ENCODE peak calls at places on chromosomes 2 and 18, in seven cellular contexts. V, C, Q, G, I, Y and N are unnamed samples.

GRCh38 chr2:161484061-161484460 is 68.0 kb downstream of the TBR1 start:
- DNase-seq in I (no peak), C (no peak), Y (no peak), V (no peak), Q (no peak), G (no peak), N (no peak)

GRCh38 chr2:206241767-206242166 is 32.7 kb upstream of the ZDBF2 start:
- DNase-seq in I (no peak), Y (no peak), Q (no peak), C (no peak), G (no peak), V (no peak), N (no peak)

GRCh38 chr2:9343524-9343923 is 79.8 kb downstream of the ITGB1BP1 start:
- DNase-seq in G (no peak), Q (no peak), V (no peak), C (no peak), Y (no peak), I (no peak), N (no peak)

GRCh38 chr2:203682688-203683130 is 23.7 kb upstream of the CD28 start:
- DNase-seq in Q (no peak), V (peak; percentile 61), C (no peak), I (no peak), Y (no peak), G (no peak), N (no peak)

GRCh38 chr18:12092398-12093229 is 1.0 kb upstream of the ANKRD62 start:
- DNase-seq in I (peak; percentile 12), V (no peak), Q (no peak), G (peak; percentile 55), C (no peak), Y (peak; percentile 10), N (peak; percentile 55)

GRCh38 chr2:7430869-7431641 is 513.8 kb downstream of the RNF144A start:
- DNase-seq in C (no peak), Q (peak; percentile 11), V (no peak), I (no peak), G (no peak), Y (no peak), N (no peak)

GRCh38 chr2:236252521-236252920 is 11.7 kb downstream of the ASB18 start:
- DNase-seq in G (no peak), I (no peak), V (no peak), Y (no peak), C (no peak), Q (no peak), N (no peak)

GRCh38 chr2:65436169-65436824 is 3.9 kb upstream of the SPRED2 start:
- DNase-seq in G (peak; percentile 81), I (peak; percentile 73), V (peak; percentile 96), C (no peak), Y (peak; percentile 55), Q (peak; percentile 85), N (peak; percentile 88)

GRCh38 chr2:127932199-127932877 is 46.6 kb upstream of the AMMECR1L start:
- DNase-seq in G (peak; percentile 27), C (no peak), Y (no peak), Q (no peak), I (no peak), V (peak; percentile 84), N (no peak)

GRCh38 chr18:60358516-60358915 is 14.1 kb downstream of the MC4R start:
- DNase-seq in Q (no peak), G (no peak), C (no peak), I (no peak), V (peak; percentile 70), Y (no peak), N (no peak)

GRCh38 chr2:175366814-175367213 is 185.3 kb upstream of the ATP5MC3 start:
- DNase-seq in C (no peak), V (peak; percentile 43), Y (peak; percentile 65), G (peak; percentile 35), I (peak; percentile 30), Q (no peak), N (peak; percentile 72)

GRCh38 chr2:191249131-191249813 is 4.1 kb downstream of the MYO1B start:
- DNase-seq in G (no peak), C (no peak), Q (no peak), I (no peak), Y (no peak), V (peak; percentile 64), N (no peak)

GRCh38 chr2:109256921-109257320 is 127.9 kb downstream of the SH3RF3 start:
- DNase-seq in G (no peak), V (peak; percentile 54), Y (no peak), C (no peak), I (no peak), Q (no peak), N (no peak)

GRCh38 chr2:4246364-4247131 is 543.2 kb downstream of the DCDC2C start:
- DNase-seq in I (no peak), V (no peak), Q (no peak), G (no peak), Y (no peak), C (no peak), N (no peak)

GRCh38 chr2:36433311-36434217 is 78.0 kb downstream of the CRIM1 start:
- DNase-seq in V (peak; percentile 59), C (no peak), I (peak; percentile 27), Y (no peak), G (no peak), Q (no peak), N (no peak)

GRCh38 chr2:41926614-41927580 is 120.9 kb upstream of the PKDCC start:
- DNase-seq in V (no peak), C (no peak), Q (peak; percentile 89), G (no peak), Y (no peak), I (no peak), N (no peak)

GRCh38 chr2:163213699-163214098 is 375.1 kb upstream of the KCNH7 start:
- DNase-seq in I (no peak), C (no peak), Y (no peak), G (no peak), V (peak; percentile 68), Q (no peak), N (peak; percentile 79)

GRCh38 chr2:160293401-160293911 is 93.4 kb upstream of the ITGB6 start:
- DNase-seq in G (no peak), C (no peak), Y (no peak), I (no peak), Q (no peak), V (peak; percentile 94), N (no peak)

GRCh38 chr2:240107386-240107785 is 28.7 kb downstream of the COPS9 start:
- DNase-seq in C (no peak), G (no peak), I (no peak), V (no peak), Y (no peak), Q (no peak), N (no peak)

GRCh38 chr2:85737481-85737880 is 16.3 kb upstream of the ATOH8 start:
- DNase-seq in Y (no peak), I (no peak), V (peak; percentile 87), G (no peak), C (no peak), Q (peak; percentile 84), N (no peak)

GRCh38 chr2:120670371-120670770 is 65.3 kb upstream of the GLI2 start:
- DNase-seq in I (no peak), C (no peak), V (no peak), Y (no peak), Q (no peak), G (no peak), N (no peak)

GRCh38 chr2:197135806-197136205 is 174.8 kb downstream of the ANKRD44 start:
- DNase-seq in G (no peak), V (no peak), Y (no peak), Q (no peak), C (no peak), I (no peak), N (no peak)

GRCh38 chr2:9594361-9595063 is 36.3 kb downstream of the YWHAQ start:
- DNase-seq in G (no peak), Q (no peak), V (peak; percentile 91), C (no peak), Y (no peak), I (no peak), N (no peak)

GRCh38 chr2:118249531-118249930 is 161.3 kb downstream of the INSIG2 start:
- DNase-seq in C (no peak), G (no peak), Q (no peak), V (peak; percentile 8), I (no peak), Y (no peak), N (no peak)

GRCh38 chr2:218879881-218880748 is 537 bp upstream of the WNT10A start:
- DNase-seq in V (no peak), I (peak; percentile 65), G (no peak), C (peak; percentile 69), Q (no peak), Y (no peak), N (no peak)

GRCh38 chr2:181285116-181285515 is 172.1 kb upstream of the ITGA4 start:
- DNase-seq in G (no peak), V (no peak), Q (no peak), C (no peak), I (no peak), Y (no peak), N (no peak)

GRCh38 chr2:61272421-61273070 is 110.6 kb downstream of the C2orf74 start:
- DNase-seq in Y (no peak), Q (no peak), V (peak; percentile 20), C (no peak), I (no peak), G (no peak), N (peak; percentile 43)

GRCh38 chr2:142254057-142254456 is 123.2 kb upstream of the LRP1B start:
- DNase-seq in C (no peak), Y (no peak), I (no peak), G (no peak), Q (no peak), V (no peak), N (peak; percentile 18)

GRCh38 chr2:2793925-2794324 is 462.9 kb upstream of the MYT1L start:
- DNase-seq in V (no peak), Y (no peak), I (no peak), G (no peak), C (no peak), Q (no peak), N (no peak)

GRCh38 chr2:189369566-189369965 is 71.7 kb upstream of the WDR75 start:
- DNase-seq in V (peak; percentile 72), Y (no peak), G (no peak), I (no peak), C (no peak), Q (no peak), N (no peak)

GRCh38 chr2:178776725-178777124 is 30.5 kb downstream of the TTN start:
- DNase-seq in I (no peak), V (no peak), G (no peak), Q (no peak), C (no peak), Y (no peak), N (no peak)

GRCh38 chr2:36197192-36197591 is 158.4 kb upstream of the CRIM1 start:
- DNase-seq in Q (no peak), Y (no peak), G (no peak), C (no peak), I (no peak), V (no peak), N (no peak)

GRCh38 chr2:170145191-170145590 is 32.8 kb upstream of the MYO3B start:
- DNase-seq in Q (no peak), Y (no peak), C (no peak), G (no peak), I (no peak), V (no peak), N (no peak)

GRCh38 chr2:68330691-68331090 is 10.9 kb upstream of the CNRIP1 start:
- DNase-seq in Q (no peak), I (no peak), V (peak; percentile 57), G (no peak), C (no peak), Y (no peak), N (no peak)

GRCh38 chr2:55518846-55519167 is 711 bp upstream of the CFAP36 start:
- DNase-seq in Y (peak; percentile 18), Q (no peak), V (no peak), C (no peak), G (no peak), I (no peak), N (peak; percentile 77)